ENCODE peak calls at places on chromosomes 3 and 15, in ten cellular contexts. One of them, this sample, is unnamed.

GRCh38 chr3:99384596-99384995 is 253.8 kb upstream of the COL8A1 start:
- DNase-seq in choroid plexus epithelial cell: peak
- DNase-seq in epithelial cell of esophagus: peak
- DNase-seq in amniotic stem cell: no peak
- DNase-seq in activated CD8-positive, alpha-beta T cell treated with anti-CD3 and anti-CD28 coated beads for 36 hours: no peak
- DNase-seq in activated CD4-positive, alpha-beta T cell treated with anti-CD3 and anti-CD28 coated beads, Interleukin-2, amount 10 ng/mL, durations not matched to agents 7 days and 5 days: no peak
- DNase-seq in posterior cingulate gyrus: no peak
- DNase-seq in IMR-90: peak
- DNase-seq in HT1080: peak
- DNase-seq in hepatic stellate cell: no peak
- DNase-seq in this sample: no peak

GRCh38 chr3:37926611-37927010 is 64.0 kb upstream of the VILL start:
- DNase-seq in choroid plexus epithelial cell: no peak
- DNase-seq in epithelial cell of esophagus: no peak
- DNase-seq in amniotic stem cell: no peak
- DNase-seq in activated CD8-positive, alpha-beta T cell treated with anti-CD3 and anti-CD28 coated beads for 36 hours: no peak
- DNase-seq in activated CD4-positive, alpha-beta T cell treated with anti-CD3 and anti-CD28 coated beads, Interleukin-2, amount 10 ng/mL, durations not matched to agents 7 days and 5 days: no peak
- DNase-seq in posterior cingulate gyrus: no peak
- DNase-seq in IMR-90: no peak
- DNase-seq in HT1080: no peak
- DNase-seq in hepatic stellate cell: no peak
- DNase-seq in this sample: no peak

GRCh38 chr3:45055032-45055410 is 28.9 kb downstream of the CLEC3B start:
- DNase-seq in choroid plexus epithelial cell: peak
- DNase-seq in epithelial cell of esophagus: peak
- DNase-seq in amniotic stem cell: no peak
- DNase-seq in activated CD8-positive, alpha-beta T cell treated with anti-CD3 and anti-CD28 coated beads for 36 hours: no peak
- DNase-seq in activated CD4-positive, alpha-beta T cell treated with anti-CD3 and anti-CD28 coated beads, Interleukin-2, amount 10 ng/mL, durations not matched to agents 7 days and 5 days: no peak
- DNase-seq in posterior cingulate gyrus: no peak
- DNase-seq in IMR-90: peak
- DNase-seq in HT1080: peak
- DNase-seq in hepatic stellate cell: no peak
- DNase-seq in this sample: no peak

GRCh38 chr3:66236281-66236680 is 15.5 kb downstream of the SLC25A26 start:
- DNase-seq in choroid plexus epithelial cell: peak
- DNase-seq in epithelial cell of esophagus: no peak
- DNase-seq in amniotic stem cell: no peak
- DNase-seq in activated CD8-positive, alpha-beta T cell treated with anti-CD3 and anti-CD28 coated beads for 36 hours: no peak
- DNase-seq in activated CD4-positive, alpha-beta T cell treated with anti-CD3 and anti-CD28 coated beads, Interleukin-2, amount 10 ng/mL, durations not matched to agents 7 days and 5 days: no peak
- DNase-seq in posterior cingulate gyrus: no peak
- DNase-seq in IMR-90: no peak
- DNase-seq in HT1080: no peak
- DNase-seq in hepatic stellate cell: no peak
- DNase-seq in this sample: no peak

GRCh38 chr3:170232266-170232665 is 10.0 kb downstream of the PRKCI start:
- DNase-seq in choroid plexus epithelial cell: no peak
- DNase-seq in epithelial cell of esophagus: no peak
- DNase-seq in amniotic stem cell: no peak
- DNase-seq in activated CD8-positive, alpha-beta T cell treated with anti-CD3 and anti-CD28 coated beads for 36 hours: no peak
- DNase-seq in activated CD4-positive, alpha-beta T cell treated with anti-CD3 and anti-CD28 coated beads, Interleukin-2, amount 10 ng/mL, durations not matched to agents 7 days and 5 days: no peak
- DNase-seq in posterior cingulate gyrus: no peak
- DNase-seq in IMR-90: peak
- DNase-seq in HT1080: no peak
- DNase-seq in hepatic stellate cell: no peak
- DNase-seq in this sample: no peak

GRCh38 chr15:25391971-25392733 is 46.7 kb downstream of the UBE3A start:
- DNase-seq in choroid plexus epithelial cell: peak
- DNase-seq in epithelial cell of esophagus: peak
- DNase-seq in amniotic stem cell: no peak
- DNase-seq in activated CD8-positive, alpha-beta T cell treated with anti-CD3 and anti-CD28 coated beads for 36 hours: no peak
- DNase-seq in activated CD4-positive, alpha-beta T cell treated with anti-CD3 and anti-CD28 coated beads, Interleukin-2, amount 10 ng/mL, durations not matched to agents 7 days and 5 days: no peak
- DNase-seq in posterior cingulate gyrus: no peak
- DNase-seq in IMR-90: peak
- DNase-seq in HT1080: peak
- DNase-seq in hepatic stellate cell: peak
- DNase-seq in this sample: no peak

GRCh38 chr3:141368062-141368924 is at the start of gene ZBTB38:
- DNase-seq in choroid plexus epithelial cell: peak
- DNase-seq in epithelial cell of esophagus: peak
- DNase-seq in amniotic stem cell: peak
- DNase-seq in activated CD8-positive, alpha-beta T cell treated with anti-CD3 and anti-CD28 coated beads for 36 hours: no peak
- DNase-seq in activated CD4-positive, alpha-beta T cell treated with anti-CD3 and anti-CD28 coated beads, Interleukin-2, amount 10 ng/mL, durations not matched to agents 7 days and 5 days: no peak
- DNase-seq in posterior cingulate gyrus: peak
- DNase-seq in IMR-90: peak
- DNase-seq in HT1080: peak
- DNase-seq in hepatic stellate cell: peak
- DNase-seq in this sample: no peak

GRCh38 chr3:83039422-83039821 is 1278.0 kb upstream of the GBE1 start:
- DNase-seq in choroid plexus epithelial cell: peak
- DNase-seq in epithelial cell of esophagus: no peak
- DNase-seq in amniotic stem cell: no peak
- DNase-seq in activated CD8-positive, alpha-beta T cell treated with anti-CD3 and anti-CD28 coated beads for 36 hours: no peak
- DNase-seq in activated CD4-positive, alpha-beta T cell treated with anti-CD3 and anti-CD28 coated beads, Interleukin-2, amount 10 ng/mL, durations not matched to agents 7 days and 5 days: no peak
- DNase-seq in posterior cingulate gyrus: no peak
- DNase-seq in IMR-90: no peak
- DNase-seq in HT1080: peak
- DNase-seq in hepatic stellate cell: no peak
- DNase-seq in this sample: no peak

GRCh38 chr3:77134801-77135200 is 94.9 kb downstream of the ROBO2 start:
- DNase-seq in choroid plexus epithelial cell: no peak
- DNase-seq in epithelial cell of esophagus: no peak
- DNase-seq in amniotic stem cell: no peak
- DNase-seq in activated CD8-positive, alpha-beta T cell treated with anti-CD3 and anti-CD28 coated beads for 36 hours: no peak
- DNase-seq in activated CD4-positive, alpha-beta T cell treated with anti-CD3 and anti-CD28 coated beads, Interleukin-2, amount 10 ng/mL, durations not matched to agents 7 days and 5 days: no peak
- DNase-seq in posterior cingulate gyrus: no peak
- DNase-seq in IMR-90: no peak
- DNase-seq in HT1080: no peak
- DNase-seq in hepatic stellate cell: no peak
- DNase-seq in this sample: no peak

GRCh38 chr15:62977952-62978811 is 64.4 kb upstream of the TPM1 start:
- DNase-seq in choroid plexus epithelial cell: peak
- DNase-seq in epithelial cell of esophagus: peak
- DNase-seq in amniotic stem cell: no peak
- DNase-seq in activated CD8-positive, alpha-beta T cell treated with anti-CD3 and anti-CD28 coated beads for 36 hours: no peak
- DNase-seq in activated CD4-positive, alpha-beta T cell treated with anti-CD3 and anti-CD28 coated beads, Interleukin-2, amount 10 ng/mL, durations not matched to agents 7 days and 5 days: no peak
- DNase-seq in posterior cingulate gyrus: no peak
- DNase-seq in IMR-90: peak
- DNase-seq in HT1080: peak
- DNase-seq in hepatic stellate cell: peak
- DNase-seq in this sample: peak

GRCh38 chr3:192259661-192260060 is 467.7 kb downstream of the FGF12 start:
- DNase-seq in choroid plexus epithelial cell: no peak
- DNase-seq in epithelial cell of esophagus: peak
- DNase-seq in amniotic stem cell: no peak
- DNase-seq in activated CD8-positive, alpha-beta T cell treated with anti-CD3 and anti-CD28 coated beads for 36 hours: no peak
- DNase-seq in activated CD4-positive, alpha-beta T cell treated with anti-CD3 and anti-CD28 coated beads, Interleukin-2, amount 10 ng/mL, durations not matched to agents 7 days and 5 days: no peak
- DNase-seq in posterior cingulate gyrus: no peak
- DNase-seq in IMR-90: no peak
- DNase-seq in HT1080: peak
- DNase-seq in hepatic stellate cell: no peak
- DNase-seq in this sample: no peak

GRCh38 chr3:197001106-197001971 is 28.3 kb downstream of the MELTF start:
- DNase-seq in choroid plexus epithelial cell: no peak
- DNase-seq in epithelial cell of esophagus: peak
- DNase-seq in amniotic stem cell: no peak
- DNase-seq in activated CD8-positive, alpha-beta T cell treated with anti-CD3 and anti-CD28 coated beads for 36 hours: no peak
- DNase-seq in activated CD4-positive, alpha-beta T cell treated with anti-CD3 and anti-CD28 coated beads, Interleukin-2, amount 10 ng/mL, durations not matched to agents 7 days and 5 days: no peak
- DNase-seq in posterior cingulate gyrus: no peak
- DNase-seq in IMR-90: no peak
- DNase-seq in HT1080: no peak
- DNase-seq in hepatic stellate cell: no peak
- DNase-seq in this sample: peak

GRCh38 chr3:73475175-73475574 is 149.6 kb downstream of the PDZRN3 start:
- DNase-seq in choroid plexus epithelial cell: no peak
- DNase-seq in epithelial cell of esophagus: no peak
- DNase-seq in amniotic stem cell: no peak
- DNase-seq in activated CD8-positive, alpha-beta T cell treated with anti-CD3 and anti-CD28 coated beads for 36 hours: no peak
- DNase-seq in activated CD4-positive, alpha-beta T cell treated with anti-CD3 and anti-CD28 coated beads, Interleukin-2, amount 10 ng/mL, durations not matched to agents 7 days and 5 days: no peak
- DNase-seq in posterior cingulate gyrus: no peak
- DNase-seq in IMR-90: no peak
- DNase-seq in HT1080: no peak
- DNase-seq in hepatic stellate cell: no peak
- DNase-seq in this sample: no peak

GRCh38 chr15:31326729-31327673 is at the start of gene KLF13:
- DNase-seq in choroid plexus epithelial cell: peak
- DNase-seq in epithelial cell of esophagus: peak
- DNase-seq in amniotic stem cell: peak
- DNase-seq in activated CD8-positive, alpha-beta T cell treated with anti-CD3 and anti-CD28 coated beads for 36 hours: peak
- DNase-seq in activated CD4-positive, alpha-beta T cell treated with anti-CD3 and anti-CD28 coated beads, Interleukin-2, amount 10 ng/mL, durations not matched to agents 7 days and 5 days: peak
- DNase-seq in posterior cingulate gyrus: peak
- DNase-seq in IMR-90: peak
- DNase-seq in HT1080: no peak
- DNase-seq in hepatic stellate cell: peak
- DNase-seq in this sample: peak